ENCODE peak calls at places on chromosomes 7 and 10, in nine cellular contexts. R is ELR; Q is mammary epithelial cell; U is T1000; A is stimulated activated naive CD4-positive, alpha-beta T cell treated with Interleukin-2 at 50 U/mL for 16 hours; N is GM19239; C is GM23338; D is T-helper 1 cell; H is amniotic epithelial cell. I is an unnamed sample.

GRCh38 chr10:92011560-92012214 is 88.1 kb downstream of the BTAF1 start:
- DNase-seq in R (peak; percentile 91), Q (peak; percentile 76), U (no peak), A (no peak), N (no peak), C (no peak), D (peak; percentile 21), H (peak; percentile 75), I (peak; percentile 56)

GRCh38 chr10:97466755-97467154 is 20.8 kb downstream of the ZDHHC16 start:
- DNase-seq in R (peak; percentile 71), Q (peak; percentile 76), U (no peak), A (no peak), N (no peak), C (no peak), D (no peak), H (peak; percentile 28), I (no peak)

GRCh38 chr7:45578022-45578421 is 3.9 kb downstream of the ADCY1 start:
- DNase-seq in R (no peak), Q (no peak), U (no peak), A (no peak), N (no peak), C (no peak), D (no peak), H (no peak), I (no peak)

GRCh38 chr10:73841526-73842285 is 30.3 kb upstream of the NDST2 start:
- DNase-seq in R (no peak), Q (no peak), U (no peak), A (no peak), N (no peak), C (no peak), D (no peak), H (no peak), I (no peak)

GRCh38 chr7:41792099-41792498 is 89.2 kb upstream of the INHBA start:
- DNase-seq in R (peak; percentile 37), Q (peak; percentile 67), U (no peak), A (no peak), N (no peak), C (no peak), D (no peak), H (peak; percentile 76), I (no peak)

GRCh38 chr10:71637305-71637704 is 82.3 kb downstream of the C10orf105 start:
- DNase-seq in R (no peak), Q (no peak), U (no peak), A (no peak), N (no peak), C (no peak), D (no peak), H (no peak), I (no peak)

GRCh38 chr10:15262036-15262713 is 93.7 kb upstream of the NMT2 start:
- DNase-seq in R (peak; percentile 23), Q (no peak), U (no peak), A (no peak), N (no peak), C (no peak), D (no peak), H (peak; percentile 9), I (peak; percentile 29)

GRCh38 chr10:69868821-69869220 is 67.1 kb downstream of the COL13A1 start:
- DNase-seq in R (no peak), Q (no peak), U (no peak), A (no peak), N (no peak), C (no peak), D (no peak), H (no peak), I (no peak)

GRCh38 chr7:90666186-90666585 is 70.1 kb downstream of the CDK14 start:
- DNase-seq in R (no peak), Q (no peak), U (no peak), A (no peak), N (no peak), C (no peak), D (no peak), H (no peak), I (no peak)

GRCh38 chr10:80596391-80597257 is 58.9 kb downstream of the SH2D4B start:
- DNase-seq in R (peak; percentile 56), Q (peak; percentile 30), U (no peak), A (peak; percentile 15), N (peak; percentile 34), C (peak; percentile 85), D (peak; percentile 46), H (peak; percentile 42), I (peak; percentile 38)

GRCh38 chr10:43257210-43258031 is 9.4 kb downstream of the RASGEF1A start:
- DNase-seq in R (no peak), Q (no peak), U (no peak), A (no peak), N (peak; percentile 6), C (no peak), D (no peak), H (no peak), I (no peak)

GRCh38 chr10:74227697-74228424 is 76.8 kb downstream of the ADK start:
- DNase-seq in R (peak; percentile 80), Q (peak; percentile 75), U (no peak), A (no peak), N (no peak), C (no peak), D (peak; percentile 24), H (peak; percentile 88), I (peak; percentile 96)